ENCODE peak calls at places on chromosome X, in six cellular contexts. K is GM04503; P is ureter; W is NCI-H2171; I is sigmoid colon; L is activated CD4-positive, alpha-beta T cell treated with anti-CD3 and anti-CD28 coated beads, Interleukin-2, amount 50 U/mL, for 48 hours. Z is an unnamed sample.
A peak's percentile ranks its signal among the peaks of the same experiment; 100 is the strongest.

GRCh38 chrX:77793950-77794349 is 7.9 kb upstream of the ATRX start:
- DNase-seq in K (no peak), I (no peak), W (no peak), P (no peak), L (no peak), Z (no peak)

GRCh38 chrX:15564981-15565579 is 35.7 kb downstream of the ACE2 start:
- DNase-seq in W (peak; percentile 2), I (peak; percentile 64), K (peak; percentile 7), P (peak; percentile 64), L (peak; percentile 23), Z (peak; percentile 5)

GRCh38 chrX:120536056-120536455 is 24.7 kb downstream of the CUL4B start:
- DNase-seq in K (no peak), W (no peak), I (no peak), L (no peak), P (no peak), Z (no peak)

GRCh38 chrX:69229436-69229835 is 64.2 kb upstream of the PJA1 start:
- DNase-seq in K (peak; percentile 47), P (no peak), I (no peak), W (no peak), L (no peak), Z (no peak)

GRCh38 chrX:72102760-72103159 is 29.0 kb downstream of the RTL5 start:
- DNase-seq in L (no peak), I (no peak), W (no peak), P (no peak), K (no peak), Z (no peak)

GRCh38 chrX:21524008-21524407 is 134.1 kb downstream of the KLHL34 start:
- DNase-seq in P (no peak), I (no peak), K (no peak), L (no peak), W (no peak), Z (no peak)

GRCh38 chrX:118802857-118803256 is 20.8 kb upstream of the ZCCHC12 start:
- DNase-seq in I (no peak), P (no peak), K (no peak), L (no peak), W (no peak), Z (no peak)

GRCh38 chrX:11336201-11336600 is 43.0 kb downstream of the AMELX start:
- DNase-seq in P (no peak), W (no peak), K (no peak), I (no peak), L (no peak), Z (no peak)

GRCh38 chrX:153450114-153450948 is 4.5 kb upstream of the TREX2 start:
- DNase-seq in I (no peak), K (no peak), P (no peak), L (no peak), W (no peak), Z (no peak)

GRCh38 chrX:107676559-107677378 is 48.5 kb downstream of the PRPS1 start:
- DNase-seq in L (peak; percentile 65), I (peak; percentile 94), W (peak; percentile 76), P (peak; percentile 85), K (peak; percentile 68), Z (peak; percentile 52)

GRCh38 chrX:123222920-123223319 is 38.8 kb downstream of the GRIA3 start:
- DNase-seq in L (no peak), K (no peak), W (no peak), P (no peak), I (no peak), Z (no peak)

GRCh38 chrX:77484045-77484444 is 36.9 kb downstream of the FGF16 start:
- DNase-seq in K (no peak), W (no peak), P (no peak), L (no peak), I (no peak), Z (no peak)

GRCh38 chrX:10681167-10681566 is 60.8 kb upstream of the MID1 start:
- DNase-seq in K (no peak), L (no peak), P (no peak), W (no peak), I (no peak), Z (no peak)

GRCh38 chrX:42567268-42567667 is 210.7 kb downstream of the PPP1R2C start:
- DNase-seq in K (no peak), L (no peak), W (no peak), P (no peak), I (no peak), Z (no peak)

GRCh38 chrX:23662187-23662586 is 5.1 kb upstream of the PRDX4 start:
- DNase-seq in K (no peak), W (no peak), P (no peak), I (no peak), L (no peak), Z (no peak)

GRCh38 chrX:18828832-18829404 is 121.5 kb downstream of the PPEF1 start:
- DNase-seq in K (no peak), I (no peak), P (no peak), W (no peak), L (no peak), Z (peak; percentile 1)

GRCh38 chrX:46561931-46562721 is 11.4 kb upstream of the CHST7 start:
- DNase-seq in K (no peak), W (no peak), L (no peak), P (no peak), I (no peak), Z (no peak)

GRCh38 chrX:15404712-15405111 is 20.5 kb upstream of the VEGFD start:
- DNase-seq in K (no peak), P (no peak), W (no peak), I (peak; percentile 79), L (no peak), Z (no peak)

GRCh38 chrX:850471-850916 is 219.9 kb downstream of the SHOX start:
- DNase-seq in P (no peak), I (no peak), L (no peak), W (no peak), K (no peak), Z (no peak)

GRCh38 chrX:154441564-154441963 is 2.4 kb upstream of the FAM50A start:
- DNase-seq in L (no peak), W (no peak), I (no peak), K (no peak), P (no peak), Z (no peak)

GRCh38 chrX:47637546-47638195 is 7.9 kb upstream of the CFP start:
- DNase-seq in I (no peak), K (no peak), L (peak; percentile 46), W (no peak), P (peak; percentile 53), Z (no peak)

GRCh38 chrX:48035891-48036290 is 29.1 kb downstream of the SPACA5 start:
- DNase-seq in I (no peak), W (no peak), K (no peak), P (no peak), L (no peak), Z (no peak)

GRCh38 chrX:71910526-71911022 is at the start of gene NHSL2:
- DNase-seq in W (peak; percentile 33), L (peak; percentile 49), I (peak; percentile 72), P (no peak), K (no peak), Z (peak; percentile 24)

GRCh38 chrX:47047989-47048388 is 30.3 kb upstream of the RGN start:
- DNase-seq in P (no peak), K (no peak), W (no peak), I (no peak), L (no peak), Z (no peak)

GRCh38 chrX:68252664-68253063 is 180.6 kb downstream of the OPHN1 start:
- DNase-seq in I (no peak), L (no peak), K (no peak), P (no peak), W (no peak), Z (no peak)

GRCh38 chrX:154040307-154040756 is 20.6 kb upstream of the IRAK1 start:
- DNase-seq in W (no peak), P (no peak), K (peak; percentile 90), L (no peak), I (no peak), Z (no peak)

GRCh38 chrX:128021566-128021965 is 30.6 kb downstream of the ACTRT1 start:
- DNase-seq in P (no peak), W (no peak), L (no peak), I (no peak), K (no peak), Z (no peak)

GRCh38 chrX:8897259-8897658 is 96.1 kb upstream of the FAM9A start:
- DNase-seq in I (no peak), P (no peak), L (no peak), W (no peak), K (no peak), Z (no peak)

GRCh38 chrX:49272426-49272825 is 2.8 kb downstream of the PPP1R3F start:
- DNase-seq in K (no peak), W (no peak), P (no peak), L (no peak), I (peak; percentile 27), Z (no peak)

GRCh38 chrX:123169247-123169901 is 14.7 kb upstream of the GRIA3 start:
- DNase-seq in L (no peak), I (no peak), P (no peak), W (no peak), K (no peak), Z (no peak)

GRCh38 chrX:148665001-148665400 is 164.6 kb downstream of the AFF2 start:
- DNase-seq in W (no peak), K (no peak), I (no peak), L (no peak), P (no peak), Z (no peak)

GRCh38 chrX:48957477-48957826 is at the start of gene OTUD5:
- DNase-seq in L (peak; percentile 73), W (peak; percentile 72), I (no peak), K (no peak), P (peak; percentile 70), Z (peak; percentile 77)

GRCh38 chrX:154749856-154750255 is 1.0 kb downstream of the GAB3 start:
- DNase-seq in I (no peak), W (no peak), L (no peak), P (no peak), K (no peak), Z (no peak)

GRCh38 chrX:123648028-123648810 is 84.6 kb downstream of the THOC2 start:
- DNase-seq in K (no peak), I (no peak), W (no peak), P (peak; percentile 48), L (peak; percentile 3), Z (peak; percentile 3)

GRCh38 chrX:53584891-53585290 is 101.6 kb downstream of the HUWE1 start:
- DNase-seq in P (no peak), W (no peak), I (no peak), K (no peak), L (no peak), Z (no peak)

GRCh38 chrX:23844502-23845138 is 61.6 kb downstream of the SAT1 start:
- DNase-seq in I (no peak), L (no peak), P (no peak), W (no peak), K (no peak), Z (no peak)

GRCh38 chrX:2670978-2671377 is 20.1 kb upstream of the CD99 start:
- DNase-seq in L (no peak), I (no peak), P (no peak), K (no peak), W (no peak), Z (no peak)

GRCh38 chrX:32618154-32618553 is 593.2 kb downstream of the DMD start:
- DNase-seq in W (no peak), P (no peak), I (no peak), K (no peak), L (no peak), Z (no peak)

GRCh38 chrX:66200050-66200664 is 36.1 kb downstream of the HEPH start:
- DNase-seq in P (no peak), I (no peak), L (no peak), W (no peak), K (no peak), Z (no peak)

GRCh38 chrX:40834225-40834624 is 98.9 kb upstream of the MED14 start:
- DNase-seq in P (no peak), L (no peak), W (no peak), I (no peak), K (no peak), Z (no peak)